ENCODE peak calls at places on chromosomes 13 and 19, in eight cellular contexts. S is adrenal gland, U is H1, L is body of pancreas, V is BJ, A is breast epithelium, K is cardiac muscle cell, E is epithelial cell of proximal tubule. Q is an unnamed sample.

GRCh38 chr13:111038887-111039286 is 76.2 kb upstream of the ARHGEF7 start:
- DNase-seq in E (no peak), K (no peak), S (no peak), A (no peak), V (no peak), L (no peak), U (no peak), Q (no peak)

GRCh38 chr19:10421240-10421948 is 1.1 kb downstream of the PDE4A start:
- DNase-seq in A (no peak), L (no peak), E (no peak), V (no peak), K (no peak), S (no peak), U (no peak), Q (no peak)

GRCh38 chr19:47240996-47241918 is 10.3 kb upstream of the BBC3 start:
- DNase-seq in U (peak), K (peak), S (peak), V (no peak), E (no peak), A (peak), L (peak), Q (no peak)

GRCh38 chr19:42762782-42763181 is 2.7 kb downstream of the PSG8 start:
- DNase-seq in V (no peak), K (no peak), E (no peak), L (no peak), U (no peak), A (no peak), S (no peak), Q (no peak)

GRCh38 chr13:75636339-75637095 is 387 bp downstream of the LMO7 start:
- DNase-seq in E (no peak), A (no peak), L (peak), V (no peak), K (peak), U (no peak), S (peak), Q (no peak)

GRCh38 chr19:37565370-37565669 is 29.3 kb downstream of the ZNF571 start:
- DNase-seq in U (no peak), A (no peak), S (no peak), E (no peak), K (no peak), V (no peak), L (no peak), Q (no peak)

GRCh38 chr19:16876904-16877361 is 11.9 kb upstream of the F2RL3 start:
- DNase-seq in U (no peak), S (no peak), K (peak), E (no peak), L (no peak), A (no peak), V (no peak), Q (no peak)

GRCh38 chr13:46749951-46750350 is 47.0 kb downstream of the ESD start:
- DNase-seq in U (no peak), S (no peak), K (no peak), V (no peak), A (no peak), L (no peak), E (no peak), Q (no peak)

GRCh38 chr13:61187471-61187870 is 228.2 kb downstream of the PCDH20 start:
- DNase-seq in A (no peak), V (no peak), K (no peak), E (no peak), S (no peak), U (no peak), L (no peak), Q (no peak)

GRCh38 chr19:10518444-10519361 is 1.5 kb upstream of the S1PR5 start:
- DNase-seq in U (no peak), V (no peak), A (no peak), K (no peak), E (no peak), L (peak), S (no peak), Q (no peak)

GRCh38 chr13:80571346-80572307 is 230.7 kb upstream of the SPRY2 start:
- DNase-seq in K (no peak), U (no peak), E (no peak), A (no peak), L (no peak), S (no peak), V (no peak), Q (no peak)

GRCh38 chr13:75153834-75154233 is 328.1 kb downstream of the TBC1D4 start:
- DNase-seq in U (no peak), K (peak), L (no peak), E (no peak), V (no peak), S (no peak), A (no peak), Q (no peak)

GRCh38 chr13:37194428-37194861 is 89.0 kb upstream of the CSNK1A1L start:
- DNase-seq in L (no peak), E (no peak), U (no peak), S (no peak), A (no peak), V (no peak), K (peak), Q (peak)

GRCh38 chr13:50127017-50127725 is 111.9 kb downstream of the KCNRG start:
- DNase-seq in E (no peak), K (peak), U (no peak), S (peak), V (no peak), A (peak), L (peak), Q (no peak)

GRCh38 chr19:13796301-13797057 is 1.2 kb downstream of the ZSWIM4 start:
- DNase-seq in U (no peak), E (peak), V (peak), S (peak), A (peak), L (peak), K (peak), Q (peak)

GRCh38 chr19:58575183-58576041 is 2.3 kb upstream of the MZF1 start:
- DNase-seq in K (peak), U (no peak), L (peak), V (peak), A (peak), E (peak), S (peak), Q (no peak)

GRCh38 chr19:45558399-45558878 is 26.2 kb downstream of the OPA3 start:
- DNase-seq in V (no peak), K (peak), A (no peak), S (peak), L (peak), E (no peak), U (no peak), Q (no peak)

GRCh38 chr13:80037505-80037888 is 303.4 kb downstream of the SPRY2 start:
- DNase-seq in V (peak), L (no peak), K (peak), U (no peak), E (peak), S (no peak), A (no peak), Q (peak)

GRCh38 chr13:51501592-51502205 is 48.9 kb upstream of the INTS6 start:
- DNase-seq in K (peak), U (no peak), S (peak), V (no peak), A (no peak), L (no peak), E (no peak), Q (no peak)

GRCh38 chr19:18239303-18239702 is 13.1 kb upstream of the PDE4C start:
- DNase-seq in U (no peak), L (no peak), V (no peak), S (no peak), K (peak), A (no peak), E (no peak), Q (no peak)

GRCh38 chr13:38848360-38848759 is 142.3 kb downstream of the STOML3 start:
- DNase-seq in K (no peak), L (no peak), A (no peak), U (no peak), V (no peak), E (no peak), S (no peak), Q (no peak)

GRCh38 chr19:36152061-36152885 is at the start of gene COX7A1:
- DNase-seq in A (no peak), V (no peak), S (peak), E (no peak), L (peak), U (no peak), K (peak), Q (no peak)

GRCh38 chr13:46605824-46606554 is 53.0 kb downstream of the LRCH1 start:
- DNase-seq in V (no peak), L (no peak), E (no peak), U (no peak), S (no peak), K (no peak), A (no peak), Q (no peak)

GRCh38 chr19:47419789-47420188 is 462 bp upstream of the MEIS3 start:
- DNase-seq in K (no peak), L (no peak), A (no peak), E (no peak), V (no peak), S (no peak), U (no peak), Q (no peak)

GRCh38 chr19:10604460-10604980 is 17.4 kb upstream of the AP1M2 start:
- DNase-seq in U (no peak), A (no peak), V (no peak), E (no peak), S (no peak), K (no peak), L (no peak), Q (no peak)

DNA sequence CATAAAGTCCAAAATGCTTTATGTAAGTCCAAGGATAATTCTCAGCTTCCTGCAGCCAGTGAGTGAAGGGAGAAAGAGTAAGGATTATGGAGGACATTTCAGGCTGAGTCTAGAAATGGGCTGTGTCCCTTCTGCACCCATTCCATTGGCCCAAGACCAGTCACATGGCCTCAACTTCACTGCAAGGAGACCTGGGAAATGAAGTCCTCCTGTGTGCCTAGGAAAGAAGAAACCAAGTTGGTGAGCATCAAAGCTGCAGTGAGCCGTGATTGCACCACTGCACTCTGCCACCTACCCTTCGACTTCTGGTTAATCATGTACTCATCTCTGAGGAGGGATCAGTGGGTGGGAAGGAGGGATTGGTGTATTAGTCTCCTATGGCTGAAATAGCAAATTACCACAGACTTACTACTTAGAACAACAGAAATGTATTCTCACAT is 3.6 kb upstream of the CD37 start:
- DNase-seq in A (no peak), K (peak), S (no peak), V (no peak), L (peak), E (peak), U (no peak), Q (no peak)
- H3K4me3 ChIP-seq in A (no peak), K (no peak), S (no peak), V (no peak), L (no peak), E (no peak), U (no peak), Q (no peak)

GRCh38 chr19:1055028-1055425 is 11.9 kb upstream of the ARHGAP45 start:
- DNase-seq in L (no peak), A (no peak), E (no peak), U (no peak), S (no peak), K (no peak), V (no peak), Q (no peak)

GRCh38 chr19:1054102-1055027 is 12.6 kb upstream of the ARHGAP45 start:
- DNase-seq in U (no peak), L (no peak), K (no peak), V (no peak), A (no peak), S (no peak), E (no peak), Q (no peak)

GRCh38 chr19:1058112-1058511 is 8.9 kb upstream of the ARHGAP45 start:
- DNase-seq in U (no peak), E (no peak), S (no peak), K (no peak), L (no peak), V (no peak), A (no peak), Q (no peak)

GRCh38 chr19:1055886-1056620 is 10.9 kb upstream of the ARHGAP45 start:
- DNase-seq in S (no peak), E (no peak), L (no peak), K (no peak), V (no peak), U (no peak), A (no peak), Q (no peak)

DNA sequence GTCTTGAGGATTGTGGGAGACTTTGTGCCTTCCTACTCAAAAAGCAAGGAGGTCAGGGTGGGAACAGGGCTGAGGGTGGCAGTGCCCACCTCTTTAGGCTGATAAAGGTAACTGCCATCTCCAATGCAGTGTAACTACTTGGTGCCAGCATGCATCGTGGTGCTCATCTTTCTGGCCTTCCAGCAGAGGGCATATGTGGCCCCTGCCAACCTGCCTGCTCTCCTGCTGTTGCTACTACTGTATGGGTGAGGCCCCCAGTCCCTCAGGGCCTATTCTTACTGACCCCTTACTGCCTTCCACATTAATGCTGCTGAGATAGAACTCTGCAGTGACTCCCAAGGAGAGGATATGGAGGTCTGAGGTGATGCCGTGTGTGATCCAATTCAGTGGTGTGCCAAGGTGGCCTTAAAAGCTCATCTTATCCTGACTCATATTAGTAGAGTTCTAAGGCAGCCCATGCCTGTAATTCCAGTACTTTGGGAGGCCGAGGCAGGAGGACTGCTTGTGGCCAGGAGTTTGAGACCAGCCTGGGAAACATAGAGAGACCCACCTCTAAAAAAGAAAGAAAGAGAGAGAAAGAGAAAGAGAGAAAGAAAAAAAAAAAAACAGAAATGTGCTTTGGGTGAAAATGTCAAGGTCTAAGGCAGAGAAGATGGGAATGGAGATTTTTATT is 9.6 kb upstream of the ARHGAP45 start:
- DNase-seq in A (no peak), S (no peak), L (no peak), U (no peak), E (no peak), V (no peak), K (peak), Q (no peak)
- TF ChIP-seq CTCF in A (no peak), S (no peak), L (no peak), U (no peak), E (peak), V (no peak), K (no peak), Q (no peak)

DNA sequence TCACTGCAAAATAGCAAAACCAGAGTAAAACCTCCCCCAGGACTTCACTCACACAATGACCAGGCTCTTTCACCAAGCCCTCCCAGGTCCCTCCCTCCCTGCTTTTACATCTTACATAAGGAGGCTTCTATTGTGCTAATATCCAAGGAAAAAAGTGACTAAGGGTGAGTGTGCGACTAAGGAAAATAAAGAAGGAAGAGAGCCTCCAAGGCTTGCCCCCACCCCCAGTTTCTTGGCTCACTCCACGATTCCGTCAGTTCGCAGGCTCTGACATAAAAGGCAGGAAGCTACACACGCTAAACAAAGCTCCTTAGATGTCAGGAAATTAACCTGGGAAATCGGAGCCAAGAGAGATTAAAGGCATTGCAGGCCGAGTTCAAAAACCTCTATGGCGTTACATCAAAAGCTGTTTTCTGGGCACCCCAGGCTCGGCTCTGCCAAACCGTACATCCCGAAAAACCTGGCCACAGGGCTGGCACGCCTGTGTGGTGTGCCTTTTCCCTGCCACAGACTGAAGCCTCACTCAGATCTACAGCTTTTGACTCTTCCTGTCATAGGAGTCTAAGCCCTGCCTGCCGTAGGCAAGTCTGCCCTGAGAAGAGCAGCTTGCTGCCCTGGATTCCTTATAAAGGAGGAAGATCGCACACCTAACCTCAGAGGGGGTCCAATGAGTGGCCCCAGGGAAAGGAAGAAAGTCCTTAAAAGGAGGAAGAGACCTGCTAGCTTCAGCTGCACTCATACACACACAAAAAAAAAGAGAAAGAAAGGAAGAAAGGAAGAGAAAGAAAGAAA is 67.0 kb upstream of the SERP2 start:
- DNase-seq in U (no peak), E (peak), S (peak), A (no peak), V (peak), K (peak), L (no peak), Q (no peak)
- H3K4me3 ChIP-seq in U (peak), E (no peak), S (no peak), A (peak), V (no peak), K (no peak), L (no peak), Q (peak)

GRCh38 chr19:1039646-1040475 is at the start of gene ABCA7:
- DNase-seq in A (peak), U (peak), V (peak), L (peak), S (peak), E (peak), K (peak), Q (peak)
- TF ChIP-seq CTCF in A (no peak), U (no peak), V (no peak), L (no peak), S (no peak), E (no peak), K (no peak), Q (peak)

GRCh38 chr13:106795847-106796246 is 227.9 kb upstream of the ARGLU1 start:
- DNase-seq in L (no peak), U (no peak), K (peak), E (no peak), A (no peak), V (no peak), S (no peak), Q (no peak)
- H3K4me3 ChIP-seq in L (no peak), U (peak), K (no peak), E (no peak), A (peak), V (no peak), S (no peak), Q (no peak)

GRCh38 chr19:3986260-3987041 is 1.2 kb upstream of the EEF2 start:
- DNase-seq in U (no peak), K (peak), A (no peak), S (peak), E (no peak), V (no peak), L (peak), Q (no peak)
- TF ChIP-seq CTCF in U (no peak), K (peak), A (peak), S (peak), E (peak), V (peak), L (peak), Q (peak)

DNA sequence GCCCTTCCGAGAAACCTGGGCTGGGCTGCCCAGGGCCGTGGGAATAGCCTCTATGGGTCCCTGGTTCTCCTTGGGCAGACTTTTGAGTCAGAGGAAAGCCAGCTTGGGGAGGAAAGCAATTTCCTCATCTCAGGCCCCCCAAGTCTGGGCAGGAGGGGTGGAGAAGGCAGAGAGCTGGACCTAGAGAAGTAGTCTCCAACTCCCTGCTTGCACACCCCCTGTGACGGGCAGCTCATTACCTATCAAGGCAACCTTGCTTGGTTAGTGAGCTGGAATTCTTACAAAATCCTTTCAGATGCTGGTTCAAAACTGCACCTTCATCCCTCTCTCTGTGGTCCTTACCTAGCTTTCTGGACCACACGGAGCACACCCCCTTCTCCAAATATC is 33.9 kb downstream of the ACTL9 start:
- DNase-seq in L (no peak), K (no peak), E (no peak), V (no peak), A (no peak), U (no peak), S (no peak), Q (no peak)
- H3K4me3 ChIP-seq in L (no peak), K (no peak), E (no peak), V (no peak), A (no peak), U (no peak), S (no peak), Q (no peak)

GRCh38 chr19:7294571-7295212 is 478 bp upstream of the INSR start:
- DNase-seq in K (peak), L (peak), V (no peak), E (no peak), S (peak), U (no peak), A (peak), Q (no peak)
- TF ChIP-seq CTCF in K (peak), L (peak), V (peak), E (peak), S (peak), U (peak), A (peak), Q (peak)

Q was measured in AG04449.